ENCODE peak calls at places on chromosomes 3 and 15, in eight cellular contexts. One of them, this sample, is unnamed.

GRCh38 chr15:79283252-79284048 is 928 bp downstream of the ANKRD34C start:
- DNase-seq in tibial nerve: no peak
- DNase-seq in effector memory CD4-positive, alpha-beta T cell: no peak
- DNase-seq in cardiac muscle cell: peak; percentile 92
- DNase-seq in mammary epithelial cell: peak; percentile 37
- DNase-seq in spleen: no peak
- DNase-seq in OCI-LY7: no peak
- DNase-seq in fibroblast of lung: peak; percentile 19
- DNase-seq in this sample: no peak

GRCh38 chr15:70524470-70524869 is 238.9 kb downstream of the UACA start:
- DNase-seq in OCI-LY7: no peak
- DNase-seq in mammary epithelial cell: no peak
- DNase-seq in spleen: peak; percentile 24
- DNase-seq in tibial nerve: no peak
- DNase-seq in effector memory CD4-positive, alpha-beta T cell: no peak
- DNase-seq in fibroblast of lung: no peak
- DNase-seq in cardiac muscle cell: no peak
- DNase-seq in this sample: no peak

GRCh38 chr15:70113304-70113700 is 15.6 kb upstream of the TLE3 start:
- DNase-seq in effector memory CD4-positive, alpha-beta T cell: no peak
- DNase-seq in OCI-LY7: no peak
- DNase-seq in mammary epithelial cell: no peak
- DNase-seq in spleen: peak; percentile 91
- DNase-seq in cardiac muscle cell: no peak
- DNase-seq in fibroblast of lung: no peak
- DNase-seq in tibial nerve: no peak
- DNase-seq in this sample: no peak

GRCh38 chr3:104855702-104856101 is 511.0 kb upstream of the ALCAM start:
- DNase-seq in effector memory CD4-positive, alpha-beta T cell: no peak
- DNase-seq in cardiac muscle cell: no peak
- DNase-seq in spleen: no peak
- DNase-seq in OCI-LY7: no peak
- DNase-seq in fibroblast of lung: no peak
- DNase-seq in mammary epithelial cell: peak; percentile 11
- DNase-seq in tibial nerve: no peak
- DNase-seq in this sample: no peak

GRCh38 chr3:183350164-183350563 is 78.3 kb downstream of the MCF2L2 start:
- DNase-seq in tibial nerve: no peak
- DNase-seq in effector memory CD4-positive, alpha-beta T cell: no peak
- DNase-seq in cardiac muscle cell: no peak
- DNase-seq in OCI-LY7: no peak
- DNase-seq in fibroblast of lung: no peak
- DNase-seq in mammary epithelial cell: no peak
- DNase-seq in spleen: no peak
- DNase-seq in this sample: no peak

GRCh38 chr15:91408476-91409076 is 308.5 kb downstream of the SV2B start:
- DNase-seq in fibroblast of lung: peak; percentile 31
- DNase-seq in cardiac muscle cell: peak; percentile 54
- DNase-seq in OCI-LY7: no peak
- DNase-seq in effector memory CD4-positive, alpha-beta T cell: no peak
- DNase-seq in spleen: no peak
- DNase-seq in tibial nerve: no peak
- DNase-seq in mammary epithelial cell: no peak
- DNase-seq in this sample: no peak

GRCh38 chr3:72123908-72124441 is 339.0 kb upstream of the PROK2 start:
- DNase-seq in OCI-LY7: no peak
- DNase-seq in mammary epithelial cell: peak; percentile 99
- DNase-seq in tibial nerve: peak; percentile 46
- DNase-seq in effector memory CD4-positive, alpha-beta T cell: no peak
- DNase-seq in spleen: no peak
- DNase-seq in fibroblast of lung: peak; percentile 90
- DNase-seq in cardiac muscle cell: no peak
- DNase-seq in this sample: peak; percentile 34

GRCh38 chr3:108472011-108472591 is 38.3 kb downstream of the MYH15 start:
- DNase-seq in OCI-LY7: no peak
- DNase-seq in spleen: no peak
- DNase-seq in fibroblast of lung: peak; percentile 82
- DNase-seq in effector memory CD4-positive, alpha-beta T cell: no peak
- DNase-seq in mammary epithelial cell: peak; percentile 93
- DNase-seq in cardiac muscle cell: no peak
- DNase-seq in tibial nerve: no peak
- DNase-seq in this sample: peak; percentile 74

GRCh38 chr3:112984485-112984884 is 6.3 kb upstream of the GTPBP8 start:
- DNase-seq in fibroblast of lung: peak; percentile 11
- DNase-seq in mammary epithelial cell: no peak
- DNase-seq in tibial nerve: no peak
- DNase-seq in effector memory CD4-positive, alpha-beta T cell: peak; percentile 35
- DNase-seq in spleen: no peak
- DNase-seq in cardiac muscle cell: peak; percentile 30
- DNase-seq in OCI-LY7: no peak
- DNase-seq in this sample: no peak

GRCh38 chr3:43366466-43366865 is 80.1 kb downstream of the SNRK start:
- DNase-seq in effector memory CD4-positive, alpha-beta T cell: no peak
- DNase-seq in cardiac muscle cell: no peak
- DNase-seq in tibial nerve: no peak
- DNase-seq in fibroblast of lung: peak; percentile 64
- DNase-seq in spleen: no peak
- DNase-seq in mammary epithelial cell: no peak
- DNase-seq in OCI-LY7: no peak
- DNase-seq in this sample: no peak

GRCh38 chr3:110813541-110813940 is 258.1 kb upstream of the NECTIN3 start:
- DNase-seq in effector memory CD4-positive, alpha-beta T cell: no peak
- DNase-seq in OCI-LY7: no peak
- DNase-seq in mammary epithelial cell: peak; percentile 32
- DNase-seq in fibroblast of lung: no peak
- DNase-seq in cardiac muscle cell: no peak
- DNase-seq in tibial nerve: no peak
- DNase-seq in spleen: no peak
- DNase-seq in this sample: no peak

GRCh38 chr3:83513011-83513410 is 1445.8 kb upstream of the CADM2 start:
- DNase-seq in tibial nerve: no peak
- DNase-seq in effector memory CD4-positive, alpha-beta T cell: no peak
- DNase-seq in mammary epithelial cell: no peak
- DNase-seq in OCI-LY7: no peak
- DNase-seq in fibroblast of lung: no peak
- DNase-seq in spleen: no peak
- DNase-seq in cardiac muscle cell: no peak
- DNase-seq in this sample: no peak

GRCh38 chr15:68560501-68561113 is 18.2 kb upstream of the CORO2B start:
- DNase-seq in OCI-LY7: peak; percentile 60
- DNase-seq in effector memory CD4-positive, alpha-beta T cell: no peak
- DNase-seq in cardiac muscle cell: no peak
- DNase-seq in spleen: peak; percentile 67
- DNase-seq in fibroblast of lung: no peak
- DNase-seq in tibial nerve: peak; percentile 10
- DNase-seq in mammary epithelial cell: no peak
- DNase-seq in this sample: no peak

GRCh38 chr15:23866832-23867231 is 179.7 kb upstream of the NDN start:
- DNase-seq in spleen: no peak
- DNase-seq in mammary epithelial cell: no peak
- DNase-seq in tibial nerve: no peak
- DNase-seq in OCI-LY7: no peak
- DNase-seq in cardiac muscle cell: peak; percentile 33
- DNase-seq in fibroblast of lung: peak; percentile 17
- DNase-seq in effector memory CD4-positive, alpha-beta T cell: no peak
- DNase-seq in this sample: no peak

GRCh38 chr3:195563317-195563716 is 20.2 kb upstream of the PPP1R2 start:
- DNase-seq in OCI-LY7: no peak
- DNase-seq in mammary epithelial cell: no peak
- DNase-seq in fibroblast of lung: no peak
- DNase-seq in effector memory CD4-positive, alpha-beta T cell: no peak
- DNase-seq in spleen: no peak
- DNase-seq in cardiac muscle cell: no peak
- DNase-seq in tibial nerve: no peak
- DNase-seq in this sample: no peak

GRCh38 chr3:166284994-166285393 is 447.8 kb upstream of the BCHE start:
- DNase-seq in tibial nerve: no peak
- DNase-seq in effector memory CD4-positive, alpha-beta T cell: no peak
- DNase-seq in fibroblast of lung: peak; percentile 38
- DNase-seq in OCI-LY7: no peak
- DNase-seq in mammary epithelial cell: peak; percentile 54
- DNase-seq in cardiac muscle cell: no peak
- DNase-seq in spleen: no peak
- DNase-seq in this sample: peak; percentile 7

GRCh38 chr15:40501487-40501886 is 30.7 kb downstream of the CHST14 start:
- DNase-seq in fibroblast of lung: no peak
- DNase-seq in effector memory CD4-positive, alpha-beta T cell: no peak
- DNase-seq in mammary epithelial cell: peak; percentile 62
- DNase-seq in OCI-LY7: no peak
- DNase-seq in spleen: no peak
- DNase-seq in cardiac muscle cell: no peak
- DNase-seq in tibial nerve: no peak
- DNase-seq in this sample: no peak

GRCh38 chr3:190178779-190179178 is 58.1 kb upstream of the P3H2 start:
- DNase-seq in tibial nerve: no peak
- DNase-seq in spleen: no peak
- DNase-seq in OCI-LY7: no peak
- DNase-seq in fibroblast of lung: no peak
- DNase-seq in cardiac muscle cell: no peak
- DNase-seq in mammary epithelial cell: no peak
- DNase-seq in effector memory CD4-positive, alpha-beta T cell: no peak
- DNase-seq in this sample: no peak

GRCh38 chr15:39934415-39935044 is 615 bp downstream of the EIF2AK4 start:
- DNase-seq in mammary epithelial cell: peak; percentile 30
- DNase-seq in effector memory CD4-positive, alpha-beta T cell: no peak
- DNase-seq in spleen: no peak
- DNase-seq in tibial nerve: no peak
- DNase-seq in OCI-LY7: no peak
- DNase-seq in fibroblast of lung: peak; percentile 43
- DNase-seq in cardiac muscle cell: peak; percentile 15
- DNase-seq in this sample: no peak

GRCh38 chr3:30988774-30989173 is 94.3 kb upstream of the GADL1 start:
- DNase-seq in spleen: no peak
- DNase-seq in cardiac muscle cell: no peak
- DNase-seq in effector memory CD4-positive, alpha-beta T cell: no peak
- DNase-seq in tibial nerve: no peak
- DNase-seq in mammary epithelial cell: no peak
- DNase-seq in OCI-LY7: no peak
- DNase-seq in fibroblast of lung: no peak
- DNase-seq in this sample: no peak

GRCh38 chr3:37661615-37662306 is 199.9 kb upstream of the CTDSPL start:
- DNase-seq in spleen: no peak
- DNase-seq in fibroblast of lung: no peak
- DNase-seq in cardiac muscle cell: no peak
- DNase-seq in mammary epithelial cell: no peak
- DNase-seq in effector memory CD4-positive, alpha-beta T cell: no peak
- DNase-seq in tibial nerve: no peak
- DNase-seq in OCI-LY7: no peak
- DNase-seq in this sample: no peak

DNA sequence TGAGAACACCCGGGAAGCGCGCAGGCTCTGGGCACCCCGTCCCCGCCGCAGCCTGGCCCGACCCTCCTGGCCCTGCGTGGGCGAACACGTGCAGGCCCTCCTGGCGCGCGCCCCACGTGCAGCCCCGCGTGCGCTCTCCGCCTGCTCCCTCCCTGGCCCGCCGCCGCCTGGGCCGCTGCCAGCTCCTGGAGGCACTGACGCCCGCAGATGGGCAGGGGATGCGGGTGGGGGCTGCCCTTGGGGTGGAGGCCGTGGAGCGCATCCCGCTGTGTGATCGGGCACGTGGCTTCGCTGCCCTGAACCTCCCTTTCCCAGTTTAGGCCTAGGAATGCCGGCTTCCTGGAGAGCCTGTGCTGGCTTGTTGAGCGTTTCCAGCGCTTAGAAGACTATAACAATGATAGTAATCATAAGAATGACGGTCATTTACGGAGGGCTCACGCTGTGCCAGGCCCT is 104.6 kb upstream of the SLC6A6 start:
- DNase-seq in spleen: no peak
- DNase-seq in fibroblast of lung: no peak
- DNase-seq in mammary epithelial cell: peak; percentile 63
- DNase-seq in OCI-LY7: no peak
- DNase-seq in effector memory CD4-positive, alpha-beta T cell: no peak
- DNase-seq in cardiac muscle cell: no peak
- DNase-seq in tibial nerve: no peak
- DNase-seq in this sample: no peak
- H3K4me3 ChIP-seq in spleen: no peak overlapping the region
- H3K4me3 ChIP-seq in fibroblast of lung: no peak overlapping the region
- H3K4me3 ChIP-seq in mammary epithelial cell: no peak overlapping the region
- H3K4me3 ChIP-seq in OCI-LY7: no peak overlapping the region
- H3K4me3 ChIP-seq in effector memory CD4-positive, alpha-beta T cell: no peak overlapping the region
- H3K4me3 ChIP-seq in cardiac muscle cell: no peak overlapping the region
- H3K4me3 ChIP-seq in tibial nerve: no peak overlapping the region
- H3K4me3 ChIP-seq in this sample: no peak overlapping the region

GRCh38 chr3:196620228-196620627 is 19.3 kb upstream of the NRROS start:
- DNase-seq in tibial nerve: no peak
- DNase-seq in effector memory CD4-positive, alpha-beta T cell: no peak
- DNase-seq in mammary epithelial cell: no peak
- DNase-seq in spleen: peak; percentile 80
- DNase-seq in OCI-LY7: no peak
- DNase-seq in cardiac muscle cell: peak; percentile 77
- DNase-seq in fibroblast of lung: peak; percentile 14
- DNase-seq in this sample: no peak
- H3K27ac ChIP-seq in tibial nerve: peak overlapping the region; percentile 89
- H3K27ac ChIP-seq in effector memory CD4-positive, alpha-beta T cell: no peak overlapping the region
- H3K27ac ChIP-seq in mammary epithelial cell: no peak overlapping the region
- H3K27ac ChIP-seq in spleen: peak overlapping the region; percentile 82
- H3K27ac ChIP-seq in OCI-LY7: no peak overlapping the region
- H3K27ac ChIP-seq in cardiac muscle cell: peak overlapping the region; percentile 87
- H3K27ac ChIP-seq in fibroblast of lung: no peak overlapping the region
- H3K27ac ChIP-seq in this sample: no peak overlapping the region

DNA sequence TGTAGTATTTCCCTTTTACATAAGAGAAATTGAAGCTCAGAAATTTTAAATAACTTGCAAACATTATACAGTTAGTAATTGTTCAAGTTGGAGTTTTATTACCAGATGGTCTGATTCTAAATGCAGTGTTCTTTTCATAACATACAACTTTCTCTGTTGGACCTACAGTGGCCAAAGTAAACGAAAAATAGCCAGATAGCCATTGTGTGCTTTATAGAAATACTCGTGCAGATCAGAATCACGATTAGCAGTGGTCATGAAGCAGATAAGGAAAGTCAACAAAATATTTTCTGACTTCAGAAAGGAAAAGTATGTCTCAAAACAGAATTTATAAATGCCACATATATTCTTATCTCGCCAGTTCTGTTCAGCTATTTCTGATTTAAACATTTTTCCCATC is 436.8 kb downstream of the CNTN6 start:
- DNase-seq in mammary epithelial cell: no peak
- DNase-seq in OCI-LY7: no peak
- DNase-seq in tibial nerve: no peak
- DNase-seq in spleen: no peak
- DNase-seq in fibroblast of lung: no peak
- DNase-seq in cardiac muscle cell: no peak
- DNase-seq in effector memory CD4-positive, alpha-beta T cell: no peak
- DNase-seq in this sample: no peak
- H3K9me3 ChIP-seq in mammary epithelial cell: peaks cover 3% of the 10 kb centered on the region
- H3K9me3 ChIP-seq in OCI-LY7: no peaks in the 10 kb centered on the region
- H3K9me3 ChIP-seq in tibial nerve: no peaks in the 10 kb centered on the region
- H3K9me3 ChIP-seq in spleen: no peaks in the 10 kb centered on the region
- H3K9me3 ChIP-seq in fibroblast of lung: no peaks in the 10 kb centered on the region
- H3K9me3 ChIP-seq in cardiac muscle cell: no peaks in the 10 kb centered on the region
- H3K9me3 ChIP-seq in effector memory CD4-positive, alpha-beta T cell: no peaks in the 10 kb centered on the region
- H3K9me3 ChIP-seq in this sample: peaks cover 9% of the 10 kb centered on the region

DNA sequence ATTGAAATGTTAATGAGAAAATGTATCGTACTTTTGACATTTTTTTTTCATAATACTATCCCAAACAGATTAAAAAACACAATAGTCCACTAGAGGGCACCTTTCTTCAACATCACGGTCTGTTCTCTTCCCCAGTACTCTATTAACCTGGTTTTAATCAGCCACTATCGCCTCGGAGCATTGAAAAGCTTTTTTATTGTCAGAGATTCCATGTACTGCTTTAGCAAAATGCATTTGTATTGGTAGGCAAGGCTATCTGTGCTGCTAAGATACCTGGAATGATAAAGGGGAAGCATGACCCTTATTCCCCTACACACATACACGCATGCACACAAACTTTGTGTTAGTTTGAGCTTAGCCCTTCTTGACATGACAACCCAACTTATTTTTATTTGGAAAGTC is 160.1 kb upstream of the IL12A start:
- DNase-seq in effector memory CD4-positive, alpha-beta T cell: no peak
- DNase-seq in mammary epithelial cell: peak; percentile 47
- DNase-seq in spleen: no peak
- DNase-seq in cardiac muscle cell: peak; percentile 76
- DNase-seq in OCI-LY7: peak; percentile 29
- DNase-seq in fibroblast of lung: peak; percentile 85
- DNase-seq in tibial nerve: no peak
- DNase-seq in this sample: no peak
- H3K4me3 ChIP-seq in effector memory CD4-positive, alpha-beta T cell: no peak overlapping the region
- H3K4me3 ChIP-seq in mammary epithelial cell: no peak overlapping the region
- H3K4me3 ChIP-seq in spleen: no peak overlapping the region
- H3K4me3 ChIP-seq in cardiac muscle cell: no peak overlapping the region
- H3K4me3 ChIP-seq in OCI-LY7: no peak overlapping the region
- H3K4me3 ChIP-seq in fibroblast of lung: no peak overlapping the region
- H3K4me3 ChIP-seq in tibial nerve: no peak overlapping the region
- H3K4me3 ChIP-seq in this sample: no peak overlapping the region